ENCODE peak calls at places on chromosomes 12 and 14, in six cellular contexts. T, G, S, H, K and N are unnamed samples.

GRCh38 chr12:121983546-121984205 is 38.0 kb upstream of the BCL7A start:
- DNase-seq in S (no peak), T (no peak), G (no peak), H (no peak), K (no peak), N (no peak)

GRCh38 chr12:4379410-4379809 is at the start of gene FGF23:
- DNase-seq in G (peak; percentile 33), T (no peak), S (no peak), H (no peak), K (no peak), N (no peak)

GRCh38 chr12:30908389-30909087 is 18.0 kb upstream of the TSPAN11 start:
- DNase-seq in K (peak; percentile 34), H (no peak), S (no peak), G (no peak), T (no peak), N (peak; percentile 60)

GRCh38 chr12:121796855-121797751 is 3.6 kb upstream of the RHOF start:
- DNase-seq in T (no peak), K (peak; percentile 76), G (peak; percentile 76), H (peak; percentile 92), S (no peak), N (no peak)

GRCh38 chr14:95234426-95234825 is 77.1 kb upstream of the DICER1 start:
- DNase-seq in S (no peak), K (no peak), G (no peak), T (no peak), H (no peak), N (no peak)

GRCh38 chr14:76486251-76486743 is 110.4 kb downstream of the ESRRB start:
- DNase-seq in K (no peak), H (no peak), T (no peak), S (no peak), G (no peak), N (no peak)

GRCh38 chr14:58617619-58618018 is 20.1 kb upstream of the DACT1 start:
- DNase-seq in H (no peak), S (no peak), T (no peak), K (no peak), G (no peak), N (no peak)

GRCh38 chr12:8676651-8677050 is 14.0 kb upstream of the MFAP5 start:
- DNase-seq in K (no peak), H (no peak), G (no peak), T (no peak), S (no peak), N (no peak)

GRCh38 chr14:82067221-82067620 is 533.6 kb upstream of the SEL1L start:
- DNase-seq in T (no peak), K (no peak), H (no peak), S (no peak), G (no peak), N (no peak)